ENCODE peak calls at places on chromosomes 4 and X, in eight cellular contexts. U is GM20000; A is CD8-positive, alpha-beta T cell; K is fibroblast of mammary gland; H is transverse colon; V is glutamatergic neuron; Q is psoas muscle; W is stomach. B is an unnamed sample.

GRCh38 chr4:173420324-173420752 is 21.4 kb upstream of the SCRG1 start:
- DNase-seq in U (peak), A (no peak), K (peak), H (no peak), V (no peak), Q (no peak), W (no peak), B (peak)

GRCh38 chrX:28205126-28205525 is 223.9 kb upstream of the DCAF8L1 start:
- DNase-seq in U (no peak), A (no peak), K (no peak), H (no peak), V (no peak), Q (no peak), W (no peak), B (no peak)

GRCh38 chr4:140296335-140296753 is 77.1 kb upstream of the SCOC start:
- DNase-seq in U (no peak), A (no peak), K (peak), H (peak), V (peak), Q (peak), W (peak), B (no peak)

GRCh38 chr4:39255266-39255665 is 72.9 kb downstream of the WDR19 start:
- DNase-seq in U (no peak), A (no peak), K (peak), H (no peak), V (no peak), Q (no peak), W (no peak), B (no peak)

GRCh38 chr4:73653695-73654106 is 33.5 kb upstream of the RASSF6 start:
- DNase-seq in U (peak), A (no peak), K (peak), H (peak), V (no peak), Q (no peak), W (peak), B (peak)

GRCh38 chr4:16694491-16695276 is 203.8 kb downstream of the LDB2 start:
- DNase-seq in U (no peak), A (no peak), K (peak), H (no peak), V (no peak), Q (no peak), W (no peak), B (no peak)

GRCh38 chr4:159925770-159926169 is 822.9 kb downstream of the RAPGEF2 start:
- DNase-seq in U (no peak), A (no peak), K (peak), H (no peak), V (no peak), Q (no peak), W (no peak), B (no peak)

GRCh38 chr4:186201535-186202230 is 10.3 kb downstream of the CYP4V2 start:
- DNase-seq in U (peak), A (peak), K (peak), H (peak), V (peak), Q (no peak), W (peak), B (peak)

GRCh38 chrX:111445485-111445884 is 33.5 kb upstream of the DCX start:
- DNase-seq in U (peak), A (no peak), K (peak), H (no peak), V (no peak), Q (no peak), W (no peak), B (peak)

GRCh38 chr4:118270492-118270891 is 82.3 kb downstream of the PRSS12 start:
- DNase-seq in U (peak), A (no peak), K (peak), H (no peak), V (no peak), Q (no peak), W (no peak), B (peak)

GRCh38 chr4:161320377-161320776 is 843.4 kb downstream of the FSTL5 start:
- DNase-seq in U (peak), A (no peak), K (no peak), H (no peak), V (peak), Q (no peak), W (no peak), B (peak)

GRCh38 chrX:37679230-37679629 is 6.4 kb upstream of the XK start:
- DNase-seq in U (no peak), A (no peak), K (no peak), H (no peak), V (no peak), Q (no peak), W (no peak), B (no peak)

GRCh38 chrX:110397904-110398303 is 39.3 kb downstream of the RTL9 start:
- DNase-seq in U (no peak), A (no peak), K (no peak), H (no peak), V (no peak), Q (no peak), W (no peak), B (no peak)

GRCh38 chrX:21126661-21127060 is 247.6 kb upstream of the CNKSR2 start:
- DNase-seq in U (no peak), A (no peak), K (no peak), H (no peak), V (no peak), Q (no peak), W (no peak), B (no peak)

GRCh38 chrX:21132686-21133393 is 241.4 kb upstream of the CNKSR2 start:
- DNase-seq in U (no peak), A (no peak), K (no peak), H (no peak), V (no peak), Q (no peak), W (no peak), B (no peak)

GRCh38 chrX:21131346-21131745 is 242.9 kb upstream of the CNKSR2 start:
- DNase-seq in U (no peak), A (no peak), K (no peak), H (no peak), V (no peak), Q (no peak), W (no peak), B (no peak)

GRCh38 chrX:21131786-21132185 is 242.4 kb upstream of the CNKSR2 start:
- DNase-seq in U (no peak), A (no peak), K (no peak), H (no peak), V (no peak), Q (no peak), W (no peak), B (no peak)
- TF ChIP-seq CTCF in U (no peak), A (no peak), K (no peak), H (no peak), V (no peak), Q (no peak), W (no peak), B (no peak)

GRCh38 chr4:6381571-6382123 is 90.8 kb downstream of the PPP2R2C start:
- DNase-seq in U (no peak), A (no peak), K (no peak), H (no peak), V (peak), Q (no peak), W (no peak), B (no peak)

GRCh38 chr4:6383019-6383404 is 89.4 kb downstream of the PPP2R2C start:
- DNase-seq in U (no peak), A (no peak), K (no peak), H (no peak), V (no peak), Q (no peak), W (no peak), B (no peak)

GRCh38 chr4:6386091-6386490 is 86.3 kb downstream of the PPP2R2C start:
- DNase-seq in U (no peak), A (no peak), K (no peak), H (no peak), V (no peak), Q (no peak), W (no peak), B (no peak)

GRCh38 chr4:6385288-6385687 is 87.1 kb downstream of the PPP2R2C start:
- DNase-seq in U (no peak), A (no peak), K (no peak), H (no peak), V (no peak), Q (no peak), W (no peak), B (no peak)

GRCh38 chr4:6383929-6384328 is 88.5 kb downstream of the PPP2R2C start:
- DNase-seq in U (no peak), A (no peak), K (no peak), H (no peak), V (no peak), Q (no peak), W (no peak), B (no peak)
- TF ChIP-seq CTCF in U (no peak), A (no peak), K (no peak), H (no peak), V (no peak), Q (no peak), W (no peak), B (no peak)

DNA sequence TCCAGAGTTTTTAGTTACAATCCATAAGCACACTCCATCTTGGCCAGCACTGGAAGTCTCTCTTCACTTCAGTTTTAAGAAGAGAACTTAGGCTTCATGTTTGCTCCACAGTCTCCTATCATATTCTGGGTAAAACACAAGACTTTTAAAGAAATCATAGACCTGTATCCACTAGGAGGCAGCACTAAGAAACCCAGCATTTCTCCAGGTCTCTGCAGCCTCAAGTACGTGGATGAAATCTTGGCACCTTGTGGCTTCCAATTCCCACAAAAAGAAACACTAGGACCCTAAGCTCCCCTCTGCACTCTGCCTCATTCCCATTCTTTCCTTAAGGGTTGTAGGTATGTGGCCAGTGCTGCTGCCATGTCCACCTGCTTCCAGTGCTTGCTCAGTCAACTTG is 367.3 kb upstream of the CASK start:
- DNase-seq in U (no peak), A (no peak), K (peak), H (no peak), V (no peak), Q (no peak), W (no peak), B (no peak)
- TF ChIP-seq CTCF in U (no peak), A (no peak), K (peak), H (no peak), V (no peak), Q (no peak), W (no peak), B (no peak)

GRCh38 chrX:80285131-80285773 is 135.0 kb upstream of the TENT5D start:
- DNase-seq in U (peak), A (no peak), K (peak), H (peak), V (peak), Q (no peak), W (no peak), B (no peak)
- TF ChIP-seq CTCF in U (peak), A (no peak), K (peak), H (peak), V (no peak), Q (peak), W (no peak), B (peak)

GRCh38 chrX:119512145-119512800 is 44.0 kb downstream of the SLC25A5 start:
- DNase-seq in U (peak), A (no peak), K (peak), H (peak), V (peak), Q (peak), W (peak), B (peak)
- TF ChIP-seq CTCF in U (peak), A (no peak), K (peak), H (peak), V (peak), Q (peak), W (peak), B (peak)

GRCh38 chr4:121514443-121514842 is 133.6 kb upstream of the QRFPR start:
- DNase-seq in U (no peak), A (no peak), K (no peak), H (no peak), V (no peak), Q (no peak), W (no peak), B (no peak)
- TF ChIP-seq CTCF in U (no peak), A (no peak), K (peak), H (no peak), V (no peak), Q (no peak), W (no peak), B (no peak)

GRCh38 chr4:145614235-145614615 is 5.0 kb upstream of the MMAA start:
- DNase-seq in U (no peak), A (no peak), K (no peak), H (no peak), V (no peak), Q (no peak), W (no peak), B (no peak)

GRCh38 chr4:145618912-145619638 is at the start of gene MMAA:
- DNase-seq in U (peak), A (peak), K (peak), H (peak), V (peak), Q (peak), W (peak), B (peak)

GRCh38 chr4:145618210-145618911 is 824 bp upstream of the MMAA start:
- DNase-seq in U (peak), A (peak), K (peak), H (peak), V (no peak), Q (peak), W (no peak), B (peak)

GRCh38 chr4:145623831-145624230 is 4.6 kb downstream of the MMAA start:
- DNase-seq in U (peak), A (no peak), K (peak), H (no peak), V (no peak), Q (no peak), W (no peak), B (no peak)

DNA sequence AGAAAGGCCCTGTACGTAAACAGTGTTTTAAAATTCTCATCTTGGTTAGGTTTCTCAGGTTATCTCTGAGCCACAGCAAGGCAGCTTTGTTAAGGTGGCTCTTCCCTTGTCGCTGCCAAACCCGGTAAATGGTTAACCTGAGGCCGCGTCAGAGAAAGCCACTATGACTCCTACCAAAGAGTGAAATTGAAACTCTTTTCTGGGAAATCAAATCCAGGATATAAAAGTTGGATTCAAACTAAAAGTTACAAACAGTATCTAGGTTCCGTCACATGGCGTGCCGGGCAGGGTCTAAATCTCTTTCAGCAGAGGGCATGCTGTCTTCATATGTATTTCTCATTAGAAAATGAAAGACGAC is 433 bp downstream of the MMAA start:
- DNase-seq in U (no peak), A (no peak), K (peak), H (peak), V (no peak), Q (peak), W (peak), B (no peak)
- TF ChIP-seq CTCF in U (no peak), A (peak), K (no peak), H (no peak), V (no peak), Q (no peak), W (no peak), B (no peak)